ENCODE peak calls at places on chromosomes 2 and 18, in six cellular contexts. G is IMR-90, Q is H9, Z is trophoblast cell, U is mesenchymal stem cell, V is neuronal stem cell. C is an unnamed sample.

GRCh38 chr2:113965644-113966043 is 75.8 kb downstream of the ACTR3 start:
- DNase-seq in Z (peak), V (peak), U (peak), G (peak), Q (peak), C (peak)

GRCh38 chr18:65567372-65567771 is 183.4 kb upstream of the CDH7 start:
- DNase-seq in Q (no peak), V (no peak), Z (peak), U (peak), G (no peak), C (peak)

GRCh38 chr2:151947524-151948165 is 119.4 kb upstream of the ARL5A start:
- DNase-seq in Q (no peak), V (peak), G (no peak), Z (peak), U (no peak), C (no peak)

GRCh38 chr2:16281451-16282330 is 341.3 kb downstream of the MYCN start:
- DNase-seq in V (no peak), G (no peak), Z (peak), U (peak), Q (peak), C (peak)

GRCh38 chr2:233082934-233083755 is 23.0 kb downstream of the INPP5D start:
- DNase-seq in G (no peak), U (no peak), Z (no peak), Q (no peak), V (no peak), C (no peak)

GRCh38 chr2:119068154-119068725 is 90.3 kb downstream of the C1QL2 start:
- DNase-seq in U (no peak), Z (no peak), G (no peak), V (no peak), Q (no peak), C (no peak)

GRCh38 chr2:18473241-18473841 is 87.1 kb downstream of the RDH14 start:
- DNase-seq in U (peak), G (peak), V (no peak), Q (no peak), Z (no peak), C (peak)

GRCh38 chr2:106197878-106198277 is 3.8 kb upstream of the UXS1 start:
- DNase-seq in V (no peak), U (peak), Q (no peak), G (peak), Z (peak), C (peak)

GRCh38 chr2:21822505-21822904 is 698.7 kb downstream of the TDRD15 start:
- DNase-seq in Z (peak), V (no peak), G (no peak), U (no peak), Q (no peak), C (no peak)

GRCh38 chr18:24019641-24020331 is 5.2 kb downstream of the TTC39C start:
- DNase-seq in Z (no peak), Q (no peak), G (no peak), V (no peak), U (no peak), C (no peak)

GRCh38 chr2:15997728-15998280 is 57.5 kb downstream of the MYCN start:
- DNase-seq in Z (no peak), G (no peak), Q (no peak), U (no peak), V (no peak), C (no peak)

GRCh38 chr2:102424754-102425153 is 1.8 kb downstream of the IL18RAP start:
- DNase-seq in V (no peak), Z (no peak), U (no peak), G (no peak), Q (no peak), C (no peak)

GRCh38 chr2:29878898-29879297 is 42.5 kb downstream of the ALK start:
- DNase-seq in V (no peak), U (no peak), Z (no peak), Q (no peak), G (no peak), C (no peak)

GRCh38 chr2:222504714-222505113 is 80.4 kb downstream of the SGPP2 start:
- DNase-seq in V (no peak), Z (no peak), G (no peak), Q (no peak), U (no peak), C (no peak)

GRCh38 chr2:208489687-208490086 is 83.1 kb downstream of the PTH2R start:
- DNase-seq in G (no peak), U (no peak), Q (no peak), V (no peak), Z (no peak), C (no peak)

GRCh38 chr2:6945821-6946220 is 28.6 kb downstream of the RNF144A start:
- DNase-seq in V (no peak), G (no peak), Q (no peak), U (peak), Z (no peak), C (no peak)

GRCh38 chr18:47683774-47684173 is 246.7 kb downstream of the SMAD2 start:
- DNase-seq in V (no peak), Z (no peak), G (no peak), U (no peak), Q (no peak), C (no peak)

GRCh38 chr2:19691892-19692291 is 209.9 kb downstream of the TTC32 start:
- DNase-seq in V (no peak), Z (no peak), G (no peak), Q (no peak), U (no peak), C (no peak)

GRCh38 chr2:239878686-239879085 is 146.5 kb downstream of the NDUFA10 start:
- DNase-seq in Q (no peak), U (no peak), Z (no peak), V (no peak), G (no peak), C (no peak)

GRCh38 chr2:3034856-3035255 is 342.8 kb downstream of the EIPR1 start:
- DNase-seq in V (no peak), G (no peak), U (no peak), Z (no peak), Q (no peak), C (no peak)

GRCh38 chr18:72155327-72155726 is 388.8 kb downstream of the CBLN2 start:
- DNase-seq in U (no peak), Z (no peak), V (no peak), Q (no peak), G (no peak), C (no peak)

GRCh38 chr2:201665420-201666158 is 22.3 kb upstream of the TMEM237 start:
- DNase-seq in V (no peak), Q (no peak), Z (no peak), G (peak), U (no peak), C (no peak)

GRCh38 chr2:222431859-222432258 is 7.5 kb downstream of the SGPP2 start:
- DNase-seq in Z (no peak), V (no peak), G (no peak), Q (no peak), U (no peak), C (no peak)

GRCh38 chr2:75466708-75467311 is 93.9 kb downstream of the EVA1A start:
- DNase-seq in Q (peak), V (peak), U (peak), G (peak), Z (peak), C (peak)

GRCh38 chr2:187319441-187320108 is 128.5 kb downstream of the CALCRL start:
- DNase-seq in U (no peak), V (no peak), G (no peak), Z (no peak), Q (no peak), C (no peak)

GRCh38 chr18:23784811-23785245 is 95.6 kb downstream of the LAMA3 start:
- DNase-seq in G (peak), Z (peak), Q (no peak), V (no peak), U (peak), C (peak)

GRCh38 chr2:29459445-29460179 is 344.4 kb downstream of the CLIP4 start:
- DNase-seq in Z (peak), V (no peak), U (peak), Q (no peak), G (peak), C (no peak)

GRCh38 chr2:47058061-47058931 is 96.8 kb downstream of the STPG4 start:
- DNase-seq in Q (no peak), Z (peak), V (no peak), U (peak), G (peak), C (no peak)

GRCh38 chr2:210617732-210618330 is 61.4 kb downstream of the CPS1 start:
- DNase-seq in V (peak), Z (peak), U (peak), Q (no peak), G (peak), C (peak)

GRCh38 chr18:908631-909621 is 4.3 kb downstream of the ADCYAP1 start:
- DNase-seq in V (no peak), Q (peak), Z (no peak), G (no peak), U (peak), C (peak)

GRCh38 chr2:21181957-21182356 is 58.2 kb downstream of the TDRD15 start:
- DNase-seq in Z (peak), U (no peak), G (no peak), Q (no peak), V (no peak), C (no peak)

GRCh38 chr2:39723946-39724827 is 54.9 kb downstream of the THUMPD2 start:
- DNase-seq in U (no peak), Q (no peak), G (no peak), V (no peak), Z (peak), C (peak)

GRCh38 chr2:191252699-191253098 is 7.5 kb downstream of the MYO1B start:
- DNase-seq in G (no peak), Z (no peak), V (no peak), U (no peak), Q (no peak), C (no peak)

GRCh38 chr18:54119524-54120019 is 104.9 kb downstream of the MBD2 start:
- DNase-seq in Q (peak), G (peak), U (peak), Z (peak), V (peak), C (peak)

GRCh38 chr2:186887107-186888090 is 38.4 kb upstream of the ZSWIM2 start:
- DNase-seq in V (no peak), G (no peak), U (peak), Q (no peak), Z (no peak), C (no peak)

GRCh38 chr2:26302846-26303245 is 43.1 kb upstream of the SELENOI start:
- DNase-seq in U (no peak), V (no peak), Q (no peak), Z (peak), G (no peak), C (no peak)

GRCh38 chr2:16400127-16400623 is 265.5 kb downstream of the CYRIA start:
- DNase-seq in G (no peak), U (no peak), Q (no peak), V (no peak), Z (no peak), C (no peak)

GRCh38 chr2:70002241-70002896 is 40.9 kb upstream of the ASPRV1 start:
- DNase-seq in Z (no peak), U (no peak), G (no peak), V (no peak), Q (no peak), C (no peak)

DNA sequence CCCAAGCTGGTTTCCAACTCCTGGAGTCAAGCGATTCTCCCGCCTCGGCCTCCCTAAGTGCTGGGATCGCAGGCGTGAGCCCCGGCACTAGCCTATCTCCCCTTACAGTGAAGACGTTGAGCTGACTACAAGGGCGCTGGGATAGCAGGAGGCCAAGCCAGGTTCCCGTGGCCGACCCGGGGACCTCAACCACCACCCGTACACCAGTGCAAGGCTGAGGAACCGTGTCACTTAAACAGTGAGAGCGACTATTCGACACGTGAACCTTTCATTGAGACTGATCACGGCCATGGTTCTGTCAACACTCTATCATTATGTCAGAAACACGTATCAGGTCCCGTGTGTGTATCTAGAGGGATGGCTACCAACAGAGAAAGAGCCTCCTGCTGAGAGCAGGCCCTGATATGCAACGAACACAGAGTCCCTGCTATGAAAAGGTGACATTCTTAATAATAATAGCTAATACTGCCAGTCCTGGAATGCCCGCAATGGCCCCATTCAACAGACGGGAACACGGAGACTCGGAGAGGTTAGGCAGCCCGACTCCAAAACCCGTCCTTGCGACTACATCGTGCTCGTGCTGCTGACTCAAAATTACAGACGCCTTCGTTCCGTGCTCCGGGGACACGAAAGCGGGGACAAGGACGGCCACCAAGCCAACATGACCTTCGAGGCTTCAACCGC is 851 bp downstream of the AFG3L2 start:
- DNase-seq in G (no peak), Q (no peak), Z (peak), U (peak), V (no peak), C (peak)
- H2AK5ac ChIP-seq in G (peak), Q (no peak), Z (peak), U (no peak), V (peak), C (no peak)

GRCh38 chr18:3655254-3655554 is 205.2 kb downstream of the TGIF1 start:
- DNase-seq in Z (no peak), U (no peak), V (no peak), Q (no peak), G (no peak), C (no peak)
- H2BK5ac ChIP-seq in Z (peak), U (no peak), V (no peak), Q (no peak), G (peak), C (peak)

GRCh38 chr2:230850358-230850658 is 14.4 kb upstream of the ITM2C start:
- DNase-seq in U (no peak), G (no peak), Z (no peak), Q (no peak), V (no peak), C (no peak)

GRCh38 chr2:230846360-230846759 is 18.4 kb upstream of the ITM2C start:
- DNase-seq in U (no peak), Q (no peak), G (no peak), Z (no peak), V (no peak), C (no peak)

GRCh38 chr2:230847883-230848388 is 16.8 kb upstream of the ITM2C start:
- DNase-seq in Z (peak), U (peak), V (no peak), G (peak), Q (peak), C (peak)

GRCh38 chr2:230852113-230852512 is 12.6 kb upstream of the ITM2C start:
- DNase-seq in V (no peak), Q (no peak), G (no peak), U (no peak), Z (no peak), C (no peak)

GRCh38 chr2:230849633-230850357 is 14.9 kb upstream of the ITM2C start:
- DNase-seq in V (no peak), Q (peak), G (no peak), Z (peak), U (no peak), C (peak)
- H2AK5ac ChIP-seq in V (peak), Q (no peak), G (no peak), Z (no peak), U (no peak), C (no peak)

DNA sequence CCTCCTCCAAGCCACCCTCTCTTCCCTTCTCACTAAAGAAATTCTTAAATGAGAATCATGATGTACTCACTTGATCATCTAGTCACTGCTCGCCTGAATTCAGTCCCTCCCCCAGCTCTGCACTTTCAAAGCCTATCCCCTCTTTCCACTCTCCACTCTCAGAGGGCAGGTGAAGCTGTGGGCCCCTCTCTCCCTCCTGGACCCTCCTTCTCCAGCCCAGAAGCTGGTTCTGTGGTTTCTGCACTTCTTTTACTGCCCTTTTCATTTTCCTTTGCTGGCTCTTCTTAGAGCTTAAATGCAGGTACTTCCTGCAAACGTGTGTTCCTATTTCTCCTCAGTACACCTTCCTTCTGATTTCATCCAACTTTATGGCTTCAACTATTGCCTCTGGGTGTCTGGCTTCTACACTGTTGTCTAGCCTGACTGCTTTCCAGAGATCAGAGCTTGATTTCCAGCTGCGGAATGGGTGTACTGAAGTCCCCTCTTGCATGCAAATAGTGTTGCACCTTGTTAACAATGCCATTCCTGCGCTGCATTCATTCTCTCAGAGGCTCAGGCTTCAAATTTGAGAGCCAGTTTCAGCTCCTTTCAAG is 15.2 kb upstream of the TXNDC2 start:
- DNase-seq in Z (no peak), V (no peak), Q (no peak), G (no peak), U (no peak), C (peak)
- H2BK5ac ChIP-seq in Z (peak), V (no peak), Q (no peak), G (no peak), U (no peak), C (peak)

GRCh38 chr2:110688594-110689091 is 10.8 kb upstream of the BUB1 start:
- DNase-seq in Z (no peak), Q (peak), G (no peak), U (no peak), V (peak), C (peak)

GRCh38 chr2:110690345-110690965 is 12.6 kb upstream of the BUB1 start:
- DNase-seq in Z (no peak), U (no peak), G (no peak), Q (no peak), V (no peak), C (no peak)

GRCh38 chr2:110691612-110692258 is 13.9 kb upstream of the BUB1 start:
- DNase-seq in G (no peak), Q (no peak), Z (no peak), U (no peak), V (no peak), C (no peak)
- H2AK5ac ChIP-seq in G (no peak), Q (no peak), Z (no peak), U (no peak), V (no peak), C (no peak)

DNA sequence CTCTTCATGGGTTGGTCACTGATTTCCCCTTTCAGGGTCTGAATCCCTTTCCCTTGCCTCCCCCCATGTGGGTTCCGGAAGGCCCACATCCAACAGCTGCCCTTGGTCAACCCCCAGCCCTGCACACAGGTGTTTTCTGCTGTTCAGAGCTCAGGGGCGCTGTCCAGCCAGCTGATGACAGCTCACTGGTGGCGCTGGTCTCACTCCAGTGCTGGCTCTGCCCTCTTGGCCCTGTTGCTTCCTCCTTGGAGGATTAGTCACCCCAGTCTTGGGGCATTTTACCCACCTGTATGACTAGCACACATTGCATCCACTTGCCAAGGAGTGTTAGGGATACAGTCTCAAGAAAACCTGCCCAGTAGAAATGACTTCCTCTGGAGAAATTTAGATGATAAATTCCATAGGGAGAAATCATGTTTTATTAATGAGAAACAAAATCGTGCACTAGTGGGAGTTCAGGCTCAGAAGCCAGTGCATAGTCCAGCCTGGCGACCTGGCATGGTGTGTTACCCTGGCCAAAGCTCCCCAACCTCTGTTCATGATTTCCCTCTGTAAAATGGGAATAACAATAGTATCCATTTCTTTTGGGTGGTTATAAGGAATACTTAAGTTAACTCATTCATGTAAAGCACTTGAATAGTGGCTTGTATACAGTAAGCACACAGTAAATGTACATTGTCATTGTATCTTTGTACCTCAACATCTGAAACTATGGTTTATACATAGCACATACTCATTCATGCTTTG is 21.6 kb downstream of the CRIM1 start:
- DNase-seq in G (no peak), Q (no peak), Z (peak), V (no peak), U (no peak), C (no peak)
- H2BK5ac ChIP-seq in G (no peak), Q (no peak), Z (no peak), V (no peak), U (no peak), C (no peak)

DNA sequence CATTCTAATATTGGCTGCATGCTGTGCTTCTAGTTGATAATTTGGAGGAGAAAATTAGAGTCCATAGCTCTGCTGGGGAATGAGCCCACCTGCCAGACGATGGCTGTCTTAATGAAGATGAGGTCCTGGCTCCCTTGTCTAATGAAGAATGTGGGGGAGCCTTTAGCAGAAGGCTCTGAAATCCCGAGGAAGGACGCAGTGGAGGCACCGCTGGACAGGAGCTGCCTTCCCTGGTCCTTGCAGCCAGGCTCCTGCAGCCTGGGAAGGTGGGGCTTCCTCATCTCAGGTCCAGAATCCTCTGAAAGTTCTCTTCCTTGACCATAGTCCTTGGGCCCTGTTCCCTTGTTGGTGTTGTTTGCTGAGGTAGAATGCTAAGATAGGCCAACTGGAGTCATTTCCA is 208.3 kb downstream of the AGAP1 start:
- DNase-seq in Z (no peak), G (no peak), Q (no peak), U (no peak), V (no peak), C (no peak)
- H2AK5ac ChIP-seq in Z (no peak), G (no peak), Q (no peak), U (no peak), V (no peak), C (no peak)

C was measured in mesendoderm.